ENCODE peak calls at places on chromosome 14, in nine cellular contexts. One of them, this sample, is unnamed.

GRCh38 chr14:46887144-46887543 is 235.6 kb upstream of the RPL10L start:
- DNase-seq in NCI-H2029 treated with DMSO at 0.1 percent for 48 hours: no peak
- DNase-seq in fibroblast of lung: no peak
- DNase-seq in activated CD4-positive, alpha-beta T cell treated with anti-CD3 and anti-CD28 coated beads, Interleukin-2, amount 50 U/mL, for 1 hour: no peak
- DNase-seq in SW480: no peak
- DNase-seq in KBM-7: no peak
- DNase-seq in CD8-positive, alpha-beta T cell: no peak
- DNase-seq in psoas muscle: no peak
- DNase-seq in left ventricle myocardium superior: no peak
- DNase-seq in this sample: no peak

GRCh38 chr14:88327497-88327896 is 4.4 kb upstream of the KCNK10 start:
- DNase-seq in NCI-H2029 treated with DMSO at 0.1 percent for 48 hours: no peak
- DNase-seq in fibroblast of lung: no peak
- DNase-seq in activated CD4-positive, alpha-beta T cell treated with anti-CD3 and anti-CD28 coated beads, Interleukin-2, amount 50 U/mL, for 1 hour: no peak
- DNase-seq in SW480: peak
- DNase-seq in KBM-7: no peak
- DNase-seq in CD8-positive, alpha-beta T cell: no peak
- DNase-seq in psoas muscle: no peak
- DNase-seq in left ventricle myocardium superior: no peak
- DNase-seq in this sample: no peak

GRCh38 chr14:74825008-74825407 is 50.9 kb downstream of the PROX2 start:
- DNase-seq in NCI-H2029 treated with DMSO at 0.1 percent for 48 hours: no peak
- DNase-seq in fibroblast of lung: peak
- DNase-seq in activated CD4-positive, alpha-beta T cell treated with anti-CD3 and anti-CD28 coated beads, Interleukin-2, amount 50 U/mL, for 1 hour: no peak
- DNase-seq in SW480: no peak
- DNase-seq in KBM-7: no peak
- DNase-seq in CD8-positive, alpha-beta T cell: no peak
- DNase-seq in psoas muscle: no peak
- DNase-seq in left ventricle myocardium superior: no peak
- DNase-seq in this sample: no peak

GRCh38 chr14:98408713-98409112 is 863.3 kb downstream of the BCL11B start:
- DNase-seq in NCI-H2029 treated with DMSO at 0.1 percent for 48 hours: no peak
- DNase-seq in fibroblast of lung: no peak
- DNase-seq in activated CD4-positive, alpha-beta T cell treated with anti-CD3 and anti-CD28 coated beads, Interleukin-2, amount 50 U/mL, for 1 hour: no peak
- DNase-seq in SW480: no peak
- DNase-seq in KBM-7: no peak
- DNase-seq in CD8-positive, alpha-beta T cell: no peak
- DNase-seq in psoas muscle: no peak
- DNase-seq in left ventricle myocardium superior: no peak
- DNase-seq in this sample: no peak

GRCh38 chr14:32430326-32430725 is 101.2 kb downstream of the AKAP6 start:
- DNase-seq in NCI-H2029 treated with DMSO at 0.1 percent for 48 hours: no peak
- DNase-seq in fibroblast of lung: peak
- DNase-seq in activated CD4-positive, alpha-beta T cell treated with anti-CD3 and anti-CD28 coated beads, Interleukin-2, amount 50 U/mL, for 1 hour: no peak
- DNase-seq in SW480: no peak
- DNase-seq in KBM-7: no peak
- DNase-seq in CD8-positive, alpha-beta T cell: no peak
- DNase-seq in psoas muscle: no peak
- DNase-seq in left ventricle myocardium superior: no peak
- DNase-seq in this sample: peak

GRCh38 chr14:105166571-105167302 is 1.8 kb downstream of the JAG2 start:
- DNase-seq in NCI-H2029 treated with DMSO at 0.1 percent for 48 hours: no peak
- DNase-seq in fibroblast of lung: no peak
- DNase-seq in activated CD4-positive, alpha-beta T cell treated with anti-CD3 and anti-CD28 coated beads, Interleukin-2, amount 50 U/mL, for 1 hour: no peak
- DNase-seq in SW480: no peak
- DNase-seq in KBM-7: no peak
- DNase-seq in CD8-positive, alpha-beta T cell: no peak
- DNase-seq in psoas muscle: no peak
- DNase-seq in left ventricle myocardium superior: no peak
- DNase-seq in this sample: no peak

GRCh38 chr14:75522224-75522764 is at the start of gene BATF:
- DNase-seq in NCI-H2029 treated with DMSO at 0.1 percent for 48 hours: no peak
- DNase-seq in fibroblast of lung: no peak
- DNase-seq in activated CD4-positive, alpha-beta T cell treated with anti-CD3 and anti-CD28 coated beads, Interleukin-2, amount 50 U/mL, for 1 hour: peak
- DNase-seq in SW480: peak
- DNase-seq in KBM-7: peak
- DNase-seq in CD8-positive, alpha-beta T cell: peak
- DNase-seq in psoas muscle: no peak
- DNase-seq in left ventricle myocardium superior: no peak
- DNase-seq in this sample: no peak

GRCh38 chr14:54490448-54490805 is 1.6 kb upstream of the GMFB start:
- DNase-seq in NCI-H2029 treated with DMSO at 0.1 percent for 48 hours: no peak
- DNase-seq in fibroblast of lung: no peak
- DNase-seq in activated CD4-positive, alpha-beta T cell treated with anti-CD3 and anti-CD28 coated beads, Interleukin-2, amount 50 U/mL, for 1 hour: no peak
- DNase-seq in SW480: no peak
- DNase-seq in KBM-7: peak
- DNase-seq in CD8-positive, alpha-beta T cell: no peak
- DNase-seq in psoas muscle: no peak
- DNase-seq in left ventricle myocardium superior: no peak
- DNase-seq in this sample: no peak

GRCh38 chr14:99753225-99754140 is 39.7 kb upstream of the EML1 start:
- DNase-seq in NCI-H2029 treated with DMSO at 0.1 percent for 48 hours: no peak
- DNase-seq in fibroblast of lung: no peak
- DNase-seq in activated CD4-positive, alpha-beta T cell treated with anti-CD3 and anti-CD28 coated beads, Interleukin-2, amount 50 U/mL, for 1 hour: no peak
- DNase-seq in SW480: no peak
- DNase-seq in KBM-7: no peak
- DNase-seq in CD8-positive, alpha-beta T cell: no peak
- DNase-seq in psoas muscle: no peak
- DNase-seq in left ventricle myocardium superior: no peak
- DNase-seq in this sample: peak

GRCh38 chr14:94010625-94011024 is 13.5 kb downstream of the CCDC197 start:
- DNase-seq in NCI-H2029 treated with DMSO at 0.1 percent for 48 hours: no peak
- DNase-seq in fibroblast of lung: no peak
- DNase-seq in activated CD4-positive, alpha-beta T cell treated with anti-CD3 and anti-CD28 coated beads, Interleukin-2, amount 50 U/mL, for 1 hour: no peak
- DNase-seq in SW480: no peak
- DNase-seq in KBM-7: no peak
- DNase-seq in CD8-positive, alpha-beta T cell: no peak
- DNase-seq in psoas muscle: peak
- DNase-seq in left ventricle myocardium superior: no peak
- DNase-seq in this sample: no peak

GRCh38 chr14:73616831-73617230 is 4.5 kb downstream of the ACOT6 start:
- DNase-seq in NCI-H2029 treated with DMSO at 0.1 percent for 48 hours: no peak
- DNase-seq in fibroblast of lung: no peak
- DNase-seq in activated CD4-positive, alpha-beta T cell treated with anti-CD3 and anti-CD28 coated beads, Interleukin-2, amount 50 U/mL, for 1 hour: no peak
- DNase-seq in SW480: no peak
- DNase-seq in KBM-7: no peak
- DNase-seq in CD8-positive, alpha-beta T cell: no peak
- DNase-seq in psoas muscle: no peak
- DNase-seq in left ventricle myocardium superior: no peak
- DNase-seq in this sample: no peak

GRCh38 chr14:63091394-63091996 is 46.2 kb upstream of the KCNH5 start:
- DNase-seq in NCI-H2029 treated with DMSO at 0.1 percent for 48 hours: no peak
- DNase-seq in fibroblast of lung: no peak
- DNase-seq in activated CD4-positive, alpha-beta T cell treated with anti-CD3 and anti-CD28 coated beads, Interleukin-2, amount 50 U/mL, for 1 hour: no peak
- DNase-seq in SW480: no peak
- DNase-seq in KBM-7: no peak
- DNase-seq in CD8-positive, alpha-beta T cell: no peak
- DNase-seq in psoas muscle: no peak
- DNase-seq in left ventricle myocardium superior: no peak
- DNase-seq in this sample: no peak

GRCh38 chr14:97106166-97106565 is 309.0 kb downstream of the VRK1 start:
- DNase-seq in NCI-H2029 treated with DMSO at 0.1 percent for 48 hours: no peak
- DNase-seq in fibroblast of lung: no peak
- DNase-seq in activated CD4-positive, alpha-beta T cell treated with anti-CD3 and anti-CD28 coated beads, Interleukin-2, amount 50 U/mL, for 1 hour: no peak
- DNase-seq in SW480: no peak
- DNase-seq in KBM-7: no peak
- DNase-seq in CD8-positive, alpha-beta T cell: peak
- DNase-seq in psoas muscle: no peak
- DNase-seq in left ventricle myocardium superior: no peak
- DNase-seq in this sample: no peak

GRCh38 chr14:73428354-73428824 is 30.0 kb downstream of the NUMB start:
- DNase-seq in NCI-H2029 treated with DMSO at 0.1 percent for 48 hours: no peak
- DNase-seq in fibroblast of lung: no peak
- DNase-seq in activated CD4-positive, alpha-beta T cell treated with anti-CD3 and anti-CD28 coated beads, Interleukin-2, amount 50 U/mL, for 1 hour: no peak
- DNase-seq in SW480: no peak
- DNase-seq in KBM-7: no peak
- DNase-seq in CD8-positive, alpha-beta T cell: no peak
- DNase-seq in psoas muscle: no peak
- DNase-seq in left ventricle myocardium superior: no peak
- DNase-seq in this sample: no peak

GRCh38 chr14:36939265-36939664 is 233.1 kb downstream of the SLC25A21 start:
- DNase-seq in NCI-H2029 treated with DMSO at 0.1 percent for 48 hours: no peak
- DNase-seq in fibroblast of lung: no peak
- DNase-seq in activated CD4-positive, alpha-beta T cell treated with anti-CD3 and anti-CD28 coated beads, Interleukin-2, amount 50 U/mL, for 1 hour: no peak
- DNase-seq in SW480: no peak
- DNase-seq in KBM-7: no peak
- DNase-seq in CD8-positive, alpha-beta T cell: no peak
- DNase-seq in psoas muscle: no peak
- DNase-seq in left ventricle myocardium superior: no peak
- DNase-seq in this sample: no peak

GRCh38 chr14:103897075-103897947 is 30.9 kb upstream of the TDRD9 start:
- DNase-seq in NCI-H2029 treated with DMSO at 0.1 percent for 48 hours: no peak
- DNase-seq in fibroblast of lung: no peak
- DNase-seq in activated CD4-positive, alpha-beta T cell treated with anti-CD3 and anti-CD28 coated beads, Interleukin-2, amount 50 U/mL, for 1 hour: no peak
- DNase-seq in SW480: no peak
- DNase-seq in KBM-7: no peak
- DNase-seq in CD8-positive, alpha-beta T cell: no peak
- DNase-seq in psoas muscle: no peak
- DNase-seq in left ventricle myocardium superior: peak
- DNase-seq in this sample: no peak

GRCh38 chr14:34052658-34053014 is 101.8 kb upstream of the EGLN3 start:
- DNase-seq in NCI-H2029 treated with DMSO at 0.1 percent for 48 hours: no peak
- DNase-seq in fibroblast of lung: peak
- DNase-seq in activated CD4-positive, alpha-beta T cell treated with anti-CD3 and anti-CD28 coated beads, Interleukin-2, amount 50 U/mL, for 1 hour: no peak
- DNase-seq in SW480: peak
- DNase-seq in KBM-7: no peak
- DNase-seq in CD8-positive, alpha-beta T cell: no peak
- DNase-seq in psoas muscle: no peak
- DNase-seq in left ventricle myocardium superior: no peak
- DNase-seq in this sample: peak

GRCh38 chr14:20631821-20632389 is 9.6 kb downstream of the OR6S1 start:
- DNase-seq in NCI-H2029 treated with DMSO at 0.1 percent for 48 hours: no peak
- DNase-seq in fibroblast of lung: peak
- DNase-seq in activated CD4-positive, alpha-beta T cell treated with anti-CD3 and anti-CD28 coated beads, Interleukin-2, amount 50 U/mL, for 1 hour: no peak
- DNase-seq in SW480: peak
- DNase-seq in KBM-7: peak
- DNase-seq in CD8-positive, alpha-beta T cell: no peak
- DNase-seq in psoas muscle: peak
- DNase-seq in left ventricle myocardium superior: peak
- DNase-seq in this sample: peak

GRCh38 chr14:103540816-103541493 is 12.0 kb downstream of the TRMT61A start:
- DNase-seq in NCI-H2029 treated with DMSO at 0.1 percent for 48 hours: no peak
- DNase-seq in fibroblast of lung: no peak
- DNase-seq in activated CD4-positive, alpha-beta T cell treated with anti-CD3 and anti-CD28 coated beads, Interleukin-2, amount 50 U/mL, for 1 hour: no peak
- DNase-seq in SW480: no peak
- DNase-seq in KBM-7: no peak
- DNase-seq in CD8-positive, alpha-beta T cell: no peak
- DNase-seq in psoas muscle: peak
- DNase-seq in left ventricle myocardium superior: peak
- DNase-seq in this sample: no peak

GRCh38 chr14:87405563-87405962 is 587.4 kb downstream of the GALC start:
- DNase-seq in NCI-H2029 treated with DMSO at 0.1 percent for 48 hours: no peak
- DNase-seq in fibroblast of lung: no peak
- DNase-seq in activated CD4-positive, alpha-beta T cell treated with anti-CD3 and anti-CD28 coated beads, Interleukin-2, amount 50 U/mL, for 1 hour: no peak
- DNase-seq in SW480: no peak
- DNase-seq in KBM-7: no peak
- DNase-seq in CD8-positive, alpha-beta T cell: no peak
- DNase-seq in psoas muscle: no peak
- DNase-seq in left ventricle myocardium superior: no peak
- DNase-seq in this sample: no peak

GRCh38 chr14:104390941-104391901 is 188.3 kb upstream of the C14orf180 start:
- DNase-seq in NCI-H2029 treated with DMSO at 0.1 percent for 48 hours: no peak
- DNase-seq in fibroblast of lung: no peak
- DNase-seq in activated CD4-positive, alpha-beta T cell treated with anti-CD3 and anti-CD28 coated beads, Interleukin-2, amount 50 U/mL, for 1 hour: no peak
- DNase-seq in SW480: no peak
- DNase-seq in KBM-7: no peak
- DNase-seq in CD8-positive, alpha-beta T cell: no peak
- DNase-seq in psoas muscle: no peak
- DNase-seq in left ventricle myocardium superior: no peak
- DNase-seq in this sample: no peak

GRCh38 chr14:22613736-22614239 is 15.7 kb downstream of the ABHD4 start:
- DNase-seq in NCI-H2029 treated with DMSO at 0.1 percent for 48 hours: no peak
- DNase-seq in fibroblast of lung: no peak
- DNase-seq in activated CD4-positive, alpha-beta T cell treated with anti-CD3 and anti-CD28 coated beads, Interleukin-2, amount 50 U/mL, for 1 hour: no peak
- DNase-seq in SW480: no peak
- DNase-seq in KBM-7: no peak
- DNase-seq in CD8-positive, alpha-beta T cell: no peak
- DNase-seq in psoas muscle: no peak
- DNase-seq in left ventricle myocardium superior: no peak
- DNase-seq in this sample: no peak

GRCh38 chr14:49173765-49174373 is 412.3 kb downstream of the RPS29 start:
- DNase-seq in NCI-H2029 treated with DMSO at 0.1 percent for 48 hours: peak
- DNase-seq in fibroblast of lung: peak
- DNase-seq in activated CD4-positive, alpha-beta T cell treated with anti-CD3 and anti-CD28 coated beads, Interleukin-2, amount 50 U/mL, for 1 hour: peak
- DNase-seq in SW480: peak
- DNase-seq in KBM-7: peak
- DNase-seq in CD8-positive, alpha-beta T cell: no peak
- DNase-seq in psoas muscle: no peak
- DNase-seq in left ventricle myocardium superior: no peak
- DNase-seq in this sample: peak

GRCh38 chr14:105330491-105330895 is 15.9 kb downstream of the PACS2 start:
- DNase-seq in NCI-H2029 treated with DMSO at 0.1 percent for 48 hours: no peak
- DNase-seq in fibroblast of lung: no peak
- DNase-seq in activated CD4-positive, alpha-beta T cell treated with anti-CD3 and anti-CD28 coated beads, Interleukin-2, amount 50 U/mL, for 1 hour: no peak
- DNase-seq in SW480: peak
- DNase-seq in KBM-7: no peak
- DNase-seq in CD8-positive, alpha-beta T cell: no peak
- DNase-seq in psoas muscle: no peak
- DNase-seq in left ventricle myocardium superior: no peak
- DNase-seq in this sample: peak

GRCh38 chr14:54712371-54712998 is 145.6 kb downstream of the SAMD4A start:
- DNase-seq in NCI-H2029 treated with DMSO at 0.1 percent for 48 hours: no peak
- DNase-seq in fibroblast of lung: peak
- DNase-seq in activated CD4-positive, alpha-beta T cell treated with anti-CD3 and anti-CD28 coated beads, Interleukin-2, amount 50 U/mL, for 1 hour: no peak
- DNase-seq in SW480: no peak
- DNase-seq in KBM-7: peak
- DNase-seq in CD8-positive, alpha-beta T cell: no peak
- DNase-seq in psoas muscle: no peak
- DNase-seq in left ventricle myocardium superior: no peak
- DNase-seq in this sample: no peak

GRCh38 chr14:22008098-22008412 is 334.4 kb upstream of the OR4E1 start:
- DNase-seq in NCI-H2029 treated with DMSO at 0.1 percent for 48 hours: no peak
- DNase-seq in fibroblast of lung: no peak
- DNase-seq in activated CD4-positive, alpha-beta T cell treated with anti-CD3 and anti-CD28 coated beads, Interleukin-2, amount 50 U/mL, for 1 hour: peak
- DNase-seq in SW480: no peak
- DNase-seq in KBM-7: no peak
- DNase-seq in CD8-positive, alpha-beta T cell: peak
- DNase-seq in psoas muscle: no peak
- DNase-seq in left ventricle myocardium superior: no peak
- DNase-seq in this sample: no peak

GRCh38 chr14:100222219-100223093 is 16.5 kb upstream of the YY1 start:
- DNase-seq in NCI-H2029 treated with DMSO at 0.1 percent for 48 hours: no peak
- DNase-seq in fibroblast of lung: no peak
- DNase-seq in activated CD4-positive, alpha-beta T cell treated with anti-CD3 and anti-CD28 coated beads, Interleukin-2, amount 50 U/mL, for 1 hour: no peak
- DNase-seq in SW480: no peak
- DNase-seq in KBM-7: peak
- DNase-seq in CD8-positive, alpha-beta T cell: no peak
- DNase-seq in psoas muscle: no peak
- DNase-seq in left ventricle myocardium superior: no peak
- DNase-seq in this sample: no peak

GRCh38 chr14:96363751-96364336 is 518 bp downstream of the GSKIP start:
- DNase-seq in NCI-H2029 treated with DMSO at 0.1 percent for 48 hours: no peak
- DNase-seq in fibroblast of lung: peak
- DNase-seq in activated CD4-positive, alpha-beta T cell treated with anti-CD3 and anti-CD28 coated beads, Interleukin-2, amount 50 U/mL, for 1 hour: peak
- DNase-seq in SW480: peak
- DNase-seq in KBM-7: peak
- DNase-seq in CD8-positive, alpha-beta T cell: peak
- DNase-seq in psoas muscle: no peak
- DNase-seq in left ventricle myocardium superior: peak
- DNase-seq in this sample: peak

GRCh38 chr14:22614240-22614799 is 16.2 kb downstream of the ABHD4 start:
- DNase-seq in NCI-H2029 treated with DMSO at 0.1 percent for 48 hours: no peak
- DNase-seq in fibroblast of lung: peak
- DNase-seq in activated CD4-positive, alpha-beta T cell treated with anti-CD3 and anti-CD28 coated beads, Interleukin-2, amount 50 U/mL, for 1 hour: no peak
- DNase-seq in SW480: peak
- DNase-seq in KBM-7: peak
- DNase-seq in CD8-positive, alpha-beta T cell: no peak
- DNase-seq in psoas muscle: no peak
- DNase-seq in left ventricle myocardium superior: no peak
- DNase-seq in this sample: peak

GRCh38 chr14:54366726-54367707 is 29.8 kb upstream of the CDKN3 start:
- DNase-seq in NCI-H2029 treated with DMSO at 0.1 percent for 48 hours: no peak
- DNase-seq in fibroblast of lung: peak
- DNase-seq in activated CD4-positive, alpha-beta T cell treated with anti-CD3 and anti-CD28 coated beads, Interleukin-2, amount 50 U/mL, for 1 hour: peak
- DNase-seq in SW480: peak
- DNase-seq in KBM-7: peak
- DNase-seq in CD8-positive, alpha-beta T cell: peak
- DNase-seq in psoas muscle: no peak
- DNase-seq in left ventricle myocardium superior: no peak
- DNase-seq in this sample: peak

GRCh38 chr14:52998376-52999010 is 47.6 kb upstream of the FERMT2 start:
- DNase-seq in NCI-H2029 treated with DMSO at 0.1 percent for 48 hours: no peak
- DNase-seq in fibroblast of lung: peak
- DNase-seq in activated CD4-positive, alpha-beta T cell treated with anti-CD3 and anti-CD28 coated beads, Interleukin-2, amount 50 U/mL, for 1 hour: no peak
- DNase-seq in SW480: no peak
- DNase-seq in KBM-7: no peak
- DNase-seq in CD8-positive, alpha-beta T cell: no peak
- DNase-seq in psoas muscle: no peak
- DNase-seq in left ventricle myocardium superior: no peak
- DNase-seq in this sample: peak

This sample was measured in astrocyte of the hippocampus.